ENCODE peak calls at places on chromosomes 5 and 9, in five cellular contexts. One of them, this sample, is unnamed.

GRCh38 chr5:142078251-142078650 is 30.3 kb upstream of the NDFIP1 start:
- DNase-seq in CD8-positive, alpha-beta T cell: no peak
- DNase-seq in adipocyte: no peak
- DNase-seq in NCI-H748 treated with DMSO at 0.1 percent for 48 hours: no peak
- DNase-seq in activated T-cell treated with anti-CD3 and anti-CD28 coated beads, Interleukin-2, amount 50 U/mL, for 4 hours: no peak
- DNase-seq in this sample: peak; percentile 37

GRCh38 chr5:73764586-73764985 is 138.6 kb downstream of the ARHGEF28 start:
- DNase-seq in CD8-positive, alpha-beta T cell: no peak
- DNase-seq in adipocyte: peak; percentile 66
- DNase-seq in NCI-H748 treated with DMSO at 0.1 percent for 48 hours: no peak
- DNase-seq in activated T-cell treated with anti-CD3 and anti-CD28 coated beads, Interleukin-2, amount 50 U/mL, for 4 hours: no peak
- DNase-seq in this sample: no peak

GRCh38 chr9:114484854-114485443 is 20.3 kb downstream of the WHRN start:
- DNase-seq in CD8-positive, alpha-beta T cell: peak; percentile 49
- DNase-seq in adipocyte: peak; percentile 29
- DNase-seq in NCI-H748 treated with DMSO at 0.1 percent for 48 hours: no peak
- DNase-seq in activated T-cell treated with anti-CD3 and anti-CD28 coated beads, Interleukin-2, amount 50 U/mL, for 4 hours: peak; percentile 27
- DNase-seq in this sample: no peak

GRCh38 chr5:109347252-109347888 is 62.4 kb downstream of the PJA2 start:
- DNase-seq in CD8-positive, alpha-beta T cell: no peak
- DNase-seq in adipocyte: no peak
- DNase-seq in NCI-H748 treated with DMSO at 0.1 percent for 48 hours: no peak
- DNase-seq in activated T-cell treated with anti-CD3 and anti-CD28 coated beads, Interleukin-2, amount 50 U/mL, for 4 hours: no peak
- DNase-seq in this sample: no peak

GRCh38 chr5:63555874-63556273 is 406.4 kb downstream of the HTR1A start:
- DNase-seq in CD8-positive, alpha-beta T cell: no peak
- DNase-seq in adipocyte: no peak
- DNase-seq in NCI-H748 treated with DMSO at 0.1 percent for 48 hours: no peak
- DNase-seq in activated T-cell treated with anti-CD3 and anti-CD28 coated beads, Interleukin-2, amount 50 U/mL, for 4 hours: no peak
- DNase-seq in this sample: no peak

GRCh38 chr5:12910611-12911010 is 1006.4 kb upstream of the CTNND2 start:
- DNase-seq in CD8-positive, alpha-beta T cell: no peak
- DNase-seq in adipocyte: no peak
- DNase-seq in NCI-H748 treated with DMSO at 0.1 percent for 48 hours: no peak
- DNase-seq in activated T-cell treated with anti-CD3 and anti-CD28 coated beads, Interleukin-2, amount 50 U/mL, for 4 hours: no peak
- DNase-seq in this sample: no peak

GRCh38 chr5:9284781-9285307 is 261.0 kb downstream of the SEMA5A start:
- DNase-seq in CD8-positive, alpha-beta T cell: no peak
- DNase-seq in adipocyte: peak; percentile 77
- DNase-seq in NCI-H748 treated with DMSO at 0.1 percent for 48 hours: no peak
- DNase-seq in activated T-cell treated with anti-CD3 and anti-CD28 coated beads, Interleukin-2, amount 50 U/mL, for 4 hours: no peak
- DNase-seq in this sample: no peak

GRCh38 chr9:133962341-133962740 is 29.8 kb downstream of the VAV2 start:
- DNase-seq in CD8-positive, alpha-beta T cell: no peak
- DNase-seq in adipocyte: no peak
- DNase-seq in NCI-H748 treated with DMSO at 0.1 percent for 48 hours: no peak
- DNase-seq in activated T-cell treated with anti-CD3 and anti-CD28 coated beads, Interleukin-2, amount 50 U/mL, for 4 hours: no peak
- DNase-seq in this sample: no peak

GRCh38 chr9:117103711-117104110 is 311.1 kb downstream of the ASTN2 start:
- DNase-seq in CD8-positive, alpha-beta T cell: no peak
- DNase-seq in adipocyte: no peak
- DNase-seq in NCI-H748 treated with DMSO at 0.1 percent for 48 hours: no peak
- DNase-seq in activated T-cell treated with anti-CD3 and anti-CD28 coated beads, Interleukin-2, amount 50 U/mL, for 4 hours: no peak
- DNase-seq in this sample: no peak

GRCh38 chr9:136687721-136688223 is 515 bp upstream of the AGPAT2 start:
- DNase-seq in CD8-positive, alpha-beta T cell: no peak
- DNase-seq in adipocyte: no peak
- DNase-seq in NCI-H748 treated with DMSO at 0.1 percent for 48 hours: no peak
- DNase-seq in activated T-cell treated with anti-CD3 and anti-CD28 coated beads, Interleukin-2, amount 50 U/mL, for 4 hours: no peak
- DNase-seq in this sample: peak; percentile 66

GRCh38 chr9:93108301-93109041 is 12.5 kb downstream of the CARD19 start:
- DNase-seq in CD8-positive, alpha-beta T cell: no peak
- DNase-seq in adipocyte: no peak
- DNase-seq in NCI-H748 treated with DMSO at 0.1 percent for 48 hours: no peak
- DNase-seq in activated T-cell treated with anti-CD3 and anti-CD28 coated beads, Interleukin-2, amount 50 U/mL, for 4 hours: no peak
- DNase-seq in this sample: no peak

GRCh38 chr5:60576425-60576824 is 123.5 kb downstream of the DEPDC1B start:
- DNase-seq in CD8-positive, alpha-beta T cell: no peak
- DNase-seq in adipocyte: no peak
- DNase-seq in NCI-H748 treated with DMSO at 0.1 percent for 48 hours: no peak
- DNase-seq in activated T-cell treated with anti-CD3 and anti-CD28 coated beads, Interleukin-2, amount 50 U/mL, for 4 hours: no peak
- DNase-seq in this sample: no peak

GRCh38 chr9:36827593-36827992 is 206.5 kb downstream of the PAX5 start:
- DNase-seq in CD8-positive, alpha-beta T cell: no peak
- DNase-seq in adipocyte: no peak
- DNase-seq in NCI-H748 treated with DMSO at 0.1 percent for 48 hours: no peak
- DNase-seq in activated T-cell treated with anti-CD3 and anti-CD28 coated beads, Interleukin-2, amount 50 U/mL, for 4 hours: no peak
- DNase-seq in this sample: no peak

GRCh38 chr5:159657766-159658165 is 258.5 kb upstream of the ADRA1B start:
- DNase-seq in CD8-positive, alpha-beta T cell: no peak
- DNase-seq in adipocyte: no peak
- DNase-seq in NCI-H748 treated with DMSO at 0.1 percent for 48 hours: no peak
- DNase-seq in activated T-cell treated with anti-CD3 and anti-CD28 coated beads, Interleukin-2, amount 50 U/mL, for 4 hours: no peak
- DNase-seq in this sample: no peak

GRCh38 chr9:90251311-90251710 is 391.3 kb downstream of the DIRAS2 start:
- DNase-seq in CD8-positive, alpha-beta T cell: no peak
- DNase-seq in adipocyte: no peak
- DNase-seq in NCI-H748 treated with DMSO at 0.1 percent for 48 hours: peak; percentile 23
- DNase-seq in activated T-cell treated with anti-CD3 and anti-CD28 coated beads, Interleukin-2, amount 50 U/mL, for 4 hours: no peak
- DNase-seq in this sample: peak; percentile 33

GRCh38 chr9:80503692-80504400 is 932.1 kb downstream of the TLE4 start:
- DNase-seq in CD8-positive, alpha-beta T cell: no peak
- DNase-seq in adipocyte: no peak
- DNase-seq in NCI-H748 treated with DMSO at 0.1 percent for 48 hours: no peak
- DNase-seq in activated T-cell treated with anti-CD3 and anti-CD28 coated beads, Interleukin-2, amount 50 U/mL, for 4 hours: no peak
- DNase-seq in this sample: no peak

GRCh38 chr5:32428426-32428825 is 16.1 kb downstream of the ZFR start:
- DNase-seq in CD8-positive, alpha-beta T cell: no peak
- DNase-seq in adipocyte: no peak
- DNase-seq in NCI-H748 treated with DMSO at 0.1 percent for 48 hours: no peak
- DNase-seq in activated T-cell treated with anti-CD3 and anti-CD28 coated beads, Interleukin-2, amount 50 U/mL, for 4 hours: no peak
- DNase-seq in this sample: no peak

GRCh38 chr9:134982311-134982710 is 64.6 kb upstream of the FCN1 start:
- DNase-seq in CD8-positive, alpha-beta T cell: no peak
- DNase-seq in adipocyte: no peak
- DNase-seq in NCI-H748 treated with DMSO at 0.1 percent for 48 hours: no peak
- DNase-seq in activated T-cell treated with anti-CD3 and anti-CD28 coated beads, Interleukin-2, amount 50 U/mL, for 4 hours: no peak
- DNase-seq in this sample: no peak

GRCh38 chr5:104344809-104345512 is 782.4 kb upstream of the NUDT12 start:
- DNase-seq in CD8-positive, alpha-beta T cell: no peak
- DNase-seq in adipocyte: peak; percentile 83
- DNase-seq in NCI-H748 treated with DMSO at 0.1 percent for 48 hours: no peak
- DNase-seq in activated T-cell treated with anti-CD3 and anti-CD28 coated beads, Interleukin-2, amount 50 U/mL, for 4 hours: no peak
- DNase-seq in this sample: no peak

GRCh38 chr9:70539526-70539925 is 125.1 kb upstream of the KLF9 start:
- DNase-seq in CD8-positive, alpha-beta T cell: no peak
- DNase-seq in adipocyte: peak; percentile 52
- DNase-seq in NCI-H748 treated with DMSO at 0.1 percent for 48 hours: no peak
- DNase-seq in activated T-cell treated with anti-CD3 and anti-CD28 coated beads, Interleukin-2, amount 50 U/mL, for 4 hours: no peak
- DNase-seq in this sample: no peak

GRCh38 chr5:136722086-136722485 is 356.7 kb upstream of the TRPC7 start:
- DNase-seq in CD8-positive, alpha-beta T cell: no peak
- DNase-seq in adipocyte: no peak
- DNase-seq in NCI-H748 treated with DMSO at 0.1 percent for 48 hours: no peak
- DNase-seq in activated T-cell treated with anti-CD3 and anti-CD28 coated beads, Interleukin-2, amount 50 U/mL, for 4 hours: no peak
- DNase-seq in this sample: no peak

GRCh38 chr5:167049043-167049663 is 1242.3 kb upstream of the WWC1 start:
- DNase-seq in CD8-positive, alpha-beta T cell: no peak
- DNase-seq in adipocyte: no peak
- DNase-seq in NCI-H748 treated with DMSO at 0.1 percent for 48 hours: peak; percentile 85
- DNase-seq in activated T-cell treated with anti-CD3 and anti-CD28 coated beads, Interleukin-2, amount 50 U/mL, for 4 hours: no peak
- DNase-seq in this sample: peak; percentile 13

GRCh38 chr5:141868541-141868940 is 9.7 kb downstream of the PCDH1 start:
- DNase-seq in CD8-positive, alpha-beta T cell: no peak
- DNase-seq in adipocyte: no peak
- DNase-seq in NCI-H748 treated with DMSO at 0.1 percent for 48 hours: no peak
- DNase-seq in activated T-cell treated with anti-CD3 and anti-CD28 coated beads, Interleukin-2, amount 50 U/mL, for 4 hours: no peak
- DNase-seq in this sample: no peak

GRCh38 chr9:26955222-26955903 is 849 bp upstream of the IFT74 start:
- DNase-seq in CD8-positive, alpha-beta T cell: no peak
- DNase-seq in adipocyte: peak; percentile 16
- DNase-seq in NCI-H748 treated with DMSO at 0.1 percent for 48 hours: peak; percentile 17
- DNase-seq in activated T-cell treated with anti-CD3 and anti-CD28 coated beads, Interleukin-2, amount 50 U/mL, for 4 hours: no peak
- DNase-seq in this sample: peak; percentile 7

GRCh38 chr5:14270212-14270702 is 127.1 kb downstream of the TRIO start:
- DNase-seq in CD8-positive, alpha-beta T cell: no peak
- DNase-seq in adipocyte: peak; percentile 90
- DNase-seq in NCI-H748 treated with DMSO at 0.1 percent for 48 hours: peak; percentile 95
- DNase-seq in activated T-cell treated with anti-CD3 and anti-CD28 coated beads, Interleukin-2, amount 50 U/mL, for 4 hours: no peak
- DNase-seq in this sample: peak; percentile 58

GRCh38 chr5:32190094-32190493 is 16.0 kb upstream of the GOLPH3 start:
- DNase-seq in CD8-positive, alpha-beta T cell: no peak
- DNase-seq in adipocyte: peak; percentile 66
- DNase-seq in NCI-H748 treated with DMSO at 0.1 percent for 48 hours: no peak
- DNase-seq in activated T-cell treated with anti-CD3 and anti-CD28 coated beads, Interleukin-2, amount 50 U/mL, for 4 hours: no peak
- DNase-seq in this sample: no peak

GRCh38 chr5:145574889-145575573 is 260.1 kb downstream of the PRELID2 start:
- DNase-seq in CD8-positive, alpha-beta T cell: no peak
- DNase-seq in adipocyte: no peak
- DNase-seq in NCI-H748 treated with DMSO at 0.1 percent for 48 hours: no peak
- DNase-seq in activated T-cell treated with anti-CD3 and anti-CD28 coated beads, Interleukin-2, amount 50 U/mL, for 4 hours: no peak
- DNase-seq in this sample: no peak

This sample was measured in NCI-H1417.